ENCODE peak calls at places on chromosomes 16 and 17, in eight cellular contexts. P, Y, L, A, I, R, N and O are unnamed samples.

GRCh38 chr17:42704495-42705494 is 22.5 kb downstream of the CNTNAP1 start:
- DNase-seq in I (no peak), P (no peak), L (no peak), R (no peak), A (peak; percentile 10), N (no peak), Y (no peak), O (no peak)

GRCh38 chr16:1152651-1153259 is at the start of gene CACNA1H:
- DNase-seq in P (no peak), R (peak; percentile 65), N (no peak), L (no peak), I (peak; percentile 40), Y (no peak), A (no peak), O (peak; percentile 42)

GRCh38 chr16:84822990-84823389 is 3.2 kb downstream of the CRISPLD2 start:
- DNase-seq in L (no peak), Y (no peak), A (no peak), N (no peak), R (no peak), P (no peak), I (no peak), O (no peak)

GRCh38 chr16:24069036-24069590 is 187.0 kb upstream of the CACNG3 start:
- DNase-seq in I (no peak), N (no peak), A (no peak), R (no peak), P (no peak), L (no peak), Y (no peak), O (no peak)

GRCh38 chr17:45438931-45439610 is 6.4 kb upstream of the ARHGAP27 start:
- DNase-seq in L (no peak), I (no peak), N (no peak), R (no peak), A (peak; percentile 66), P (no peak), Y (no peak), O (no peak)

GRCh38 chr17:57984936-57985674 is 2.9 kb downstream of the VEZF1 start:
- DNase-seq in I (no peak), N (no peak), P (no peak), R (no peak), A (no peak), L (no peak), Y (no peak), O (no peak)

GRCh38 chr17:42670199-42670924 is 6.4 kb downstream of the PLEKHH3 start:
- DNase-seq in P (no peak), L (no peak), N (no peak), I (no peak), A (no peak), R (peak; percentile 20), Y (no peak), O (peak; percentile 37)

GRCh38 chr16:11582157-11582814 is 4.4 kb downstream of the LITAF start:
- DNase-seq in Y (no peak), I (no peak), L (no peak), A (no peak), R (no peak), N (no peak), P (no peak), O (no peak)

GRCh38 chr16:3576211-3576610 is 992 bp downstream of the NLRC3 start:
- DNase-seq in L (no peak), I (no peak), A (no peak), R (no peak), P (no peak), Y (no peak), N (no peak), O (no peak)

GRCh38 chr17:49545811-49546545 is 29.7 kb upstream of the NXPH3 start:
- DNase-seq in A (peak; percentile 40), N (no peak), I (no peak), Y (no peak), R (no peak), P (no peak), L (no peak), O (no peak)

GRCh38 chr17:37576281-37576680 is 32.9 kb downstream of the SYNRG start:
- DNase-seq in R (no peak), Y (no peak), N (no peak), I (no peak), P (peak; percentile 27), A (no peak), L (no peak), O (no peak)

GRCh38 chr17:35407531-35407930 is 24.8 kb downstream of the SLFN12 start:
- DNase-seq in R (no peak), N (no peak), Y (no peak), L (no peak), I (no peak), P (no peak), A (no peak), O (peak; percentile 21)

GRCh38 chr17:80475949-80476876 is at the start of gene NPTX1:
- DNase-seq in I (no peak), A (no peak), N (peak; percentile 55), L (no peak), P (no peak), Y (no peak), R (no peak), O (no peak)

GRCh38 chr16:27401768-27402568 is at the start of gene IL21R:
- DNase-seq in L (no peak), A (no peak), R (peak; percentile 25), P (peak; percentile 61), Y (peak; percentile 50), I (peak; percentile 83), N (no peak), O (no peak)
- H3K4me1 ChIP-seq in L (no peaks in the 10 kb centered on the region), A (peaks cover 13% of the 10 kb centered on the region), R (no peaks in the 10 kb centered on the region), P (peaks cover 17% of the 10 kb centered on the region), Y (peaks cover 4% of the 10 kb centered on the region), I (no peaks in the 10 kb centered on the region), N (no peaks in the 10 kb centered on the region), O (peaks cover 4% of the 10 kb centered on the region)

GRCh38 chr17:70555723-70556122 is 386.4 kb downstream of the KCNJ2 start:
- DNase-seq in A (no peak), N (no peak), I (no peak), R (no peak), P (no peak), L (no peak), Y (no peak), O (no peak)

GRCh38 chr17:70562137-70562536 is 392.8 kb downstream of the KCNJ2 start:
- DNase-seq in N (no peak), L (no peak), A (no peak), P (no peak), R (no peak), I (no peak), Y (no peak), O (no peak)

GRCh38 chr17:70563301-70563820 is 394.0 kb downstream of the KCNJ2 start:
- DNase-seq in L (no peak), R (no peak), A (no peak), I (peak; percentile 42), N (no peak), Y (no peak), P (peak; percentile 62), O (no peak)

GRCh38 chr17:70560471-70560870 is 391.1 kb downstream of the KCNJ2 start:
- DNase-seq in A (no peak), Y (no peak), R (no peak), P (no peak), N (no peak), L (no peak), I (no peak), O (no peak)

DNA sequence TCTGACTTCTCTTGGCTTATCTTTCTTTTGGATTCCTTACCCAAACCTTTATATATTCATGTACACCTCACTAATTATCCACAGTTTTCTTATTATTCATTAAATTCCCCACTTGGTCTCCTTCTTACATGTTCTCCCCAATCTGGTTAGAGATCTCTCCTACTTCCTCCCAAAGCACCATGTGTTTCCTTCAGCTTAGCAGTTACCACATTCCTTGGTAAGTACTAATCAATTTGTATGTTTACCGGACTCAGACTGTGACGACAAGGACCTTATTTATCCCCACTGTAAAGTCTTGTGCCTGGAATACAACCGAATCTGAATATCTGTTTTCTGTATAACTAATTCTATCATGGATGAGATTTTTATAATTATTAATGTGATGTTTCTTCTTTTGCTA is 389.5 kb downstream of the KCNJ2 start:
- DNase-seq in L (no peak), Y (no peak), A (no peak), P (peak; percentile 12), R (no peak), I (no peak), N (no peak), O (no peak)
- TF ChIP-seq POLR2A in L (no peak), Y (no peak), A (no peak), P (no peak), R (no peak), I (no peak), N (no peak), O (no peak)

GRCh38 chr17:74212913-74213791 is at the start of gene TTYH2:
- DNase-seq in N (peak; percentile 77), R (peak; percentile 90), L (peak; percentile 85), P (peak; percentile 82), I (peak; percentile 94), Y (peak; percentile 88), A (peak; percentile 92), O (peak; percentile 91)

GRCh38 chr17:74214642-74215331 is 1.4 kb downstream of the TTYH2 start:
- DNase-seq in P (no peak), L (no peak), N (no peak), Y (no peak), A (no peak), I (peak; percentile 70), R (no peak), O (no peak)

GRCh38 chr17:74212262-74212912 is 984 bp upstream of the TTYH2 start:
- DNase-seq in L (no peak), I (peak; percentile 41), A (no peak), R (peak; percentile 31), P (no peak), N (no peak), Y (no peak), O (peak; percentile 42)

GRCh38 chr17:74215332-74215727 is 2.0 kb downstream of the TTYH2 start:
- DNase-seq in R (no peak), L (no peak), N (no peak), Y (no peak), P (no peak), A (no peak), I (peak; percentile 78), O (no peak)

DNA sequence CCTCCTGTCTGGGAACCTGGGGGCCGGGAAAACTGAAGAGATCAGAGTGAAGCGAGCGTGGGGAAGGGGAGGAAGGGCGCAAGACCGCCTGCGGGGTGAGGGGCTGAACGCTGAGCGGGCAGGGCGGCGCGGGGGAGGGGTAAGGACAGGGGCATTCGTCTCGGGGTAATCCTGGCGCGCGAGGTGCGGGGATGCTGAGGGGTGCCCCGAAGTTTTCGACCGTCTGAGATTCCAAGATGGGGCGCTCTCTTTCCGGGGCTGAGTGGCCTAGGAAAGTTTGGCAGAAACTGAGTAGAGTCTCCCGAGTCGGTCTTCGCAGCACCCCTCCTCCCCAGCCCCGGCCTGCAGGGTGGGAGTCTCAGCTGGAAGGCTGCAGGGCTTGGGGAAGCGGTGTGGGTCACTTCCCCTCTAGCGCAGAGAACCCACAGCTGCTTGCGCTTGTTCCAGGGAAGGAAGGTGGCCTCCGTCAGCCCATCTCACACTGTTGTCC is 571 bp downstream of the TTYH2 start:
- DNase-seq in P (no peak), N (no peak), I (peak; percentile 49), L (no peak), R (peak; percentile 38), Y (no peak), A (no peak), O (no peak)
- H3K4me1 ChIP-seq in P (peaks cover 13% of the 10 kb centered on the region), N (peaks cover 22% of the 10 kb centered on the region), I (peaks cover 24% of the 10 kb centered on the region), L (peaks cover 31% of the 10 kb centered on the region), R (no peaks in the 10 kb centered on the region), Y (peaks cover 28% of the 10 kb centered on the region), A (peaks cover 56% of the 10 kb centered on the region), O (peaks cover 37% of the 10 kb centered on the region)

GRCh38 chr16:77722315-77723107 is at the start of gene NUDT7:
- DNase-seq in I (peak; percentile 99), Y (peak; percentile 100), P (peak; percentile 96), N (peak; percentile 96), A (peak; percentile 99), L (peak; percentile 99), R (peak; percentile 99), O (peak; percentile 99)
- TF ChIP-seq POLR2A in I (no peak), Y (no peak), P (peak; percentile 26), N (peak; percentile 79), A (peak; percentile 43), L (peak; percentile 81), R (peak; percentile 71), O (no peak)

GRCh38 chr17:40312131-40312731 is 3.3 kb downstream of the RARA start:
- DNase-seq in L (peak; percentile 12), Y (no peak), A (peak; percentile 52), R (peak; percentile 26), I (peak; percentile 74), N (no peak), P (no peak), O (no peak)
- H3K4me1 ChIP-seq in L (peaks cover 79% of the 10 kb centered on the region), Y (peaks cover 94% of the 10 kb centered on the region), A (peaks cover 100% of the 10 kb centered on the region), R (peaks cover 12% of the 10 kb centered on the region), I (peaks cover 92% of the 10 kb centered on the region), N (peaks cover 95% of the 10 kb centered on the region), P (peaks cover 71% of the 10 kb centered on the region), O (peaks cover 71% of the 10 kb centered on the region)